ENCODE peak calls at places on chromosomes 5 and 9, in seven cellular contexts. Y is HepG2, A is OCI-LY7, F is SK-N-SH, G is GM23248, W is endothelial cell of umbilical vein, D is mammary epithelial cell. Q is an unnamed sample.

GRCh38 chr5:11104543-11105151 is 343.6 kb upstream of the DAP start:
- DNase-seq in Y (no peak), A (no peak), F (no peak), G (no peak), W (no peak), D (no peak), Q (no peak)

GRCh38 chr9:91847576-91847975 is 102.5 kb downstream of the ROR2 start:
- DNase-seq in Y (no peak), A (no peak), F (peak; percentile 44), G (peak; percentile 91), W (no peak), D (no peak), Q (no peak)

GRCh38 chr5:154482528-154483449 is 4.8 kb upstream of the HAND1 start:
- DNase-seq in Y (no peak), A (no peak), F (no peak), G (no peak), W (no peak), D (no peak), Q (no peak)

GRCh38 chr5:132464155-132464939 is 26.2 kb downstream of the IRF1 start:
- DNase-seq in Y (no peak), A (peak; percentile 81), F (peak; percentile 42), G (peak; percentile 57), W (peak; percentile 43), D (peak; percentile 54), Q (no peak)

GRCh38 chr9:95044731-95045508 is 272.6 kb downstream of the FANCC start:
- DNase-seq in Y (no peak), A (no peak), F (no peak), G (no peak), W (no peak), D (no peak), Q (no peak)

GRCh38 chr9:6834306-6834705 is 76.5 kb downstream of the KDM4C start:
- DNase-seq in Y (no peak), A (no peak), F (no peak), G (no peak), W (no peak), D (no peak), Q (no peak)

GRCh38 chr9:120934271-120934670 is 7.7 kb upstream of the TRAF1 start:
- DNase-seq in Y (no peak), A (peak; percentile 66), F (no peak), G (no peak), W (no peak), D (no peak), Q (peak; percentile 80)

GRCh38 chr5:59117320-59117719 is 534.4 kb downstream of the RAB3C start:
- DNase-seq in Y (no peak), A (no peak), F (no peak), G (no peak), W (no peak), D (no peak), Q (no peak)

GRCh38 chr5:139640432-139641115 is 7.6 kb upstream of the CXXC5 start:
- DNase-seq in Y (no peak), A (no peak), F (peak; percentile 6), G (no peak), W (no peak), D (no peak), Q (no peak)

GRCh38 chr5:120502531-120502930 is 38.4 kb downstream of the PRR16 start:
- DNase-seq in Y (no peak), A (no peak), F (no peak), G (no peak), W (no peak), D (no peak), Q (no peak)

GRCh38 chr5:17880869-17881268 is 246.6 kb downstream of the TAF11L14 start:
- DNase-seq in Y (no peak), A (no peak), F (no peak), G (no peak), W (no peak), D (no peak), Q (no peak)

GRCh38 chr5:10735569-10736255 is 25.3 kb downstream of the DAP start:
- DNase-seq in Y (no peak), A (peak; percentile 85), F (no peak), G (no peak), W (no peak), D (no peak), Q (peak; percentile 91)

GRCh38 chr9:131478911-131479310 is 23.8 kb upstream of the POMT1 start:
- DNase-seq in Y (no peak), A (no peak), F (no peak), G (no peak), W (no peak), D (no peak), Q (no peak)

GRCh38 chr5:39461007-39461682 is 36.4 kb upstream of the DAB2 start:
- DNase-seq in Y (no peak), A (peak; percentile 4), F (no peak), G (no peak), W (no peak), D (no peak), Q (peak; percentile 43)

GRCh38 chr9:114733814-114734213 is 51.8 kb upstream of the TEX48 start:
- DNase-seq in Y (no peak), A (no peak), F (no peak), G (peak; percentile 71), W (no peak), D (peak; percentile 95), Q (no peak)

GRCh38 chr5:176392526-176392925 is 4.0 kb downstream of the HIGD2A start:
- DNase-seq in Y (no peak), A (no peak), F (no peak), G (no peak), W (no peak), D (no peak), Q (no peak)

GRCh38 chr5:16539169-16539666 is 73.6 kb upstream of the ZNF622 start:
- DNase-seq in Y (peak; percentile 57), A (no peak), F (no peak), G (peak; percentile 97), W (no peak), D (peak; percentile 81), Q (no peak)

GRCh38 chr5:95284512-95285405 is at the start of gene MCTP1:
- DNase-seq in Y (no peak), A (no peak), F (peak; percentile 60), G (peak; percentile 30), W (peak; percentile 21), D (peak; percentile 30), Q (no peak)

GRCh38 chr5:54295658-54296276 is 14.6 kb downstream of the ARL15 start:
- DNase-seq in Y (no peak), A (peak; percentile 5), F (no peak), G (no peak), W (peak; percentile 25), D (no peak), Q (no peak)

GRCh38 chr9:123407537-123407828 is 51.5 kb downstream of the CRB2 start:
- DNase-seq in Y (no peak), A (no peak), F (peak; percentile 51), G (no peak), W (no peak), D (no peak), Q (no peak)

GRCh38 chr5:153402550-153402949 is 87.9 kb upstream of the GRIA1 start:
- DNase-seq in Y (no peak), A (no peak), F (no peak), G (peak; percentile 58), W (no peak), D (no peak), Q (no peak)

GRCh38 chr9:86521322-86521721 is 167.1 kb upstream of the TUT7 start:
- DNase-seq in Y (no peak), A (no peak), F (no peak), G (no peak), W (no peak), D (no peak), Q (no peak)

GRCh38 chr5:158017433-158017832 is 158.5 kb upstream of the CLINT1 start:
- DNase-seq in Y (no peak), A (no peak), F (no peak), G (no peak), W (no peak), D (no peak), Q (no peak)

GRCh38 chr5:135694016-135694415 is 115.2 kb upstream of the CXCL14 start:
- DNase-seq in Y (no peak), A (no peak), F (no peak), G (no peak), W (no peak), D (peak; percentile 8), Q (no peak)

GRCh38 chr9:20832775-20833174 is 148.7 kb downstream of the FOCAD start:
- DNase-seq in Y (no peak), A (no peak), F (no peak), G (no peak), W (no peak), D (no peak), Q (no peak)

GRCh38 chr5:119288364-119289047 is 67.3 kb upstream of the TNFAIP8 start:
- DNase-seq in Y (no peak), A (no peak), F (no peak), G (peak; percentile 47), W (no peak), D (peak; percentile 54), Q (no peak)

DNA sequence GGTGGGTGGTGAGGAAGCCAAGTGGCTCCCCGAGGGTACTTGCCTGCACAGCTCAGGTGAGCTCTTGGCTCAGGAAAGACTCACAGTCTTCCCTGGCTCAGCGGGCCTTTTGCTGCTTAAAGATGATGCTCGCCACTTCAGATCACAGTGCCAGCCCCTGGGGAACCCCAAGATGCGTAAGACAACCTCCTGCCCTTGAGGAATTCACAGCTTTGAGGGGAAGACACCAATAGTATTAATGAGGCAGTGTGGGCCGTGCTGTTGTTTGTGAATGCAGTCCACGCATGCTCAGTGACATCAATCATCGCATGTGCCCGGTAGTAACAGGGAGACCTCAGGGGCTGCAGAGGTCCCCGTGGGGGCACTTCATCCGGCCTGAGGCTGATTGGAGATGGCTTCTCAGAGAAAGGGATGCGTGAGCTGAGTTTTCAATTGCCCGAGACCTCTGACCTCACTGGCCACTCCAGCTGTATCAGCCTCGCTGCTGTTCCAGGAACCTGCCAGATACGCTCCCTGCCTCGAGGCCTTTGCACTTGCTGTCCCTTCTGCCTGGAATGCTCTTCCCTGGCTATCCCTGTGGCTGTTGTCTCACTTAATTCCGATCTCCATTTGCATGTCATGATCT is 36.9 kb downstream of the ERGIC1 start:
- DNase-seq in Y (no peak), A (no peak), F (peak; percentile 41), G (no peak), W (peak; percentile 61), D (peak; percentile 80), Q (no peak)
- H3K27ac ChIP-seq in Y (no peak overlapping the region), A (no peak overlapping the region), F (peak overlapping the region; percentile 60), G (peak overlapping the region; percentile 99), W (peak overlapping the region; percentile 94), D (peak overlapping the region; percentile 86), Q (no peak overlapping the region)

GRCh38 chr9:133824106-133824801 is 86.1 kb upstream of the SARDH start:
- DNase-seq in Y (no peak), A (no peak), F (no peak), G (no peak), W (no peak), D (no peak), Q (no peak)
- H4K20me1 ChIP-seq in Y (peaks cover 6% of the 10 kb centered on the region), A (no peaks in the 10 kb centered on the region), F (peaks cover 7% of the 10 kb centered on the region), G (no peaks in the 10 kb centered on the region), W (no peaks in the 10 kb centered on the region), D (no peaks in the 10 kb centered on the region), Q (peaks cover 37% of the 10 kb centered on the region)

DNA sequence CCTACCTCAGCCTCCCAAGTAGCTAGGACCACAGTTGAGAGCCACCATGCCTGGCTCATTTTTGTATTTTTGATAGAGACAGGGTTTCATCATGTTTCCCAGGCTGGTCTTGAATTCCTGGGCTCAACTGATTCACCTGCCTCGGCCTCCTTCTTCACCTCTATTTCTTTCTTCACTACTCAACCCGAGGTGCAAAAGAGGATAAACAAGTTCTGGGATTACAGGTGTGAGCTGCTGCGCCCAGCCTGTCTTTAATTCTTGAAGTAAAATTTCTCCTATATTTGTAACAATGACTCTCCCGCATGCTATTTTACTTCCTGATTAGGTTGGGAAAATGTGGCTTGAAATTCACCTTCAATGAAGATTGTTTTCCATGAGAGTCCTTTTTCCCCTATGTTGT is 46.4 kb downstream of the CAST start:
- DNase-seq in Y (no peak), A (no peak), F (no peak), G (no peak), W (no peak), D (no peak), Q (no peak)
- H3K27ac ChIP-seq in Y (no peak overlapping the region), A (no peak overlapping the region), F (no peak overlapping the region), G (peak overlapping the region; percentile 69), W (no peak overlapping the region), D (peak overlapping the region; percentile 84), Q (no peak overlapping the region)

GRCh38 chr5:34516686-34517085 is 139.4 kb upstream of the RAI14 start:
- DNase-seq in Y (no peak), A (no peak), F (no peak), G (no peak), W (peak; percentile 74), D (no peak), Q (no peak)
- H4K20me1 ChIP-seq in Y (no peaks in the 10 kb centered on the region), A (no peaks in the 10 kb centered on the region), F (no peaks in the 10 kb centered on the region), G (no peaks in the 10 kb centered on the region), W (no peaks in the 10 kb centered on the region), D (no peaks in the 10 kb centered on the region), Q (no peaks in the 10 kb centered on the region)